ENCODE peak calls at places on chromosomes 11 and 22, in eight cellular contexts. Y is HFFc6, W is cardiac muscle cell, E is foreskin fibroblast, R is heart left ventricle, T is bronchial epithelial cell, B is PC-3, Z is RWPE2. Q is an unnamed sample.
A peak's percentile ranks its signal among the peaks of the same experiment; 100 is the strongest.

GRCh38 chr22:46081831-46082210 is 68.5 kb upstream of the PPARA start:
- DNase-seq in Y (no peak), W (no peak), E (no peak), R (no peak), T (no peak), B (no peak), Z (no peak), Q (no peak)

GRCh38 chr11:61805146-61805545 is 11.7 kb downstream of the FADS1 start:
- DNase-seq in Y (no peak), W (no peak), E (no peak), R (no peak), T (no peak), B (no peak), Z (no peak), Q (no peak)

GRCh38 chr22:41681616-41682015 is 7.1 kb downstream of the SNU13 start:
- DNase-seq in Y (no peak), W (no peak), E (no peak), R (no peak), T (no peak), B (no peak), Z (no peak), Q (no peak)

GRCh38 chr11:11662578-11662977 is 40.8 kb upstream of the GALNT18 start:
- DNase-seq in Y (no peak), W (no peak), E (no peak), R (no peak), T (no peak), B (no peak), Z (no peak), Q (no peak)

GRCh38 chr11:10858505-10859360 is 880 bp upstream of the ZBED5 start:
- DNase-seq in Y (peak; percentile 45), W (no peak), E (peak; percentile 71), R (peak; percentile 63), T (peak; percentile 29), B (peak; percentile 46), Z (peak; percentile 69), Q (no peak)

GRCh38 chr11:79437274-79437980 is 3.4 kb downstream of the TENM4 start:
- DNase-seq in Y (peak; percentile 46), W (peak; percentile 44), E (peak; percentile 84), R (peak; percentile 61), T (no peak), B (no peak), Z (peak; percentile 74), Q (no peak)

GRCh38 chr11:120230433-120231071 is 9.4 kb upstream of the POU2F3 start:
- DNase-seq in Y (no peak), W (no peak), E (no peak), R (no peak), T (no peak), B (no peak), Z (no peak), Q (no peak)

GRCh38 chr11:114137054-114137453 is 77.5 kb downstream of the ZBTB16 start:
- DNase-seq in Y (no peak), W (no peak), E (no peak), R (no peak), T (no peak), B (no peak), Z (no peak), Q (no peak)

GRCh38 chr11:94747136-94748110 is 20.7 kb upstream of the AMOTL1 start:
- DNase-seq in Y (peak; percentile 70), W (no peak), E (peak; percentile 54), R (no peak), T (peak; percentile 100), B (peak; percentile 99), Z (peak; percentile 78), Q (no peak)

GRCh38 chr11:134576721-134577171 is 164.7 kb upstream of the B3GAT1 start:
- DNase-seq in Y (no peak), W (no peak), E (no peak), R (no peak), T (no peak), B (no peak), Z (no peak), Q (no peak)

GRCh38 chr11:134575504-134576230 is 163.6 kb upstream of the B3GAT1 start:
- DNase-seq in Y (no peak), W (no peak), E (no peak), R (no peak), T (no peak), B (no peak), Z (no peak), Q (no peak)

GRCh38 chr11:134574947-134575346 is 162.9 kb upstream of the B3GAT1 start:
- DNase-seq in Y (no peak), W (no peak), E (no peak), R (no peak), T (no peak), B (no peak), Z (no peak), Q (no peak)

GRCh38 chr11:134577801-134578200 is 165.8 kb upstream of the B3GAT1 start:
- DNase-seq in Y (no peak), W (no peak), E (no peak), R (no peak), T (no peak), B (no peak), Z (no peak), Q (no peak)

DNA sequence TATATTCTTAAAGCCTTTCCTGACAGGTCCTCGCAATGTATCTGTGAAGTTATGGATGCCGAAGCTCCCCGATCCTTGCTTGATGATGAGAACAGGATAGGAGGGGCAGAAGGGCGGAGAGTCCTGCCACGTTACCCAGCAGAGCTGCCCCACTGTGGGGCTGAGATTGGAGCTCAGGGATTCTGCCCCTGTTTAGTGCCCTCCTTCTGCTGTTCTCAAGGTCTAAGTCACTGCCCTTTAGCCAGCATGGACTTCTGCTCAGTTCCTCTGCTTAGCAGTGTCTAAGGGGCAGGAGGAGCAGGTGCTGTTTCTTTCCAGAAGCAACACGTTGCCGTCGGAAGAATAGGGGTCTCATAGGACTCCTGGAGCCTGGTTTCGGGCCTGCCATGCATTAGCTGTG is 164.2 kb upstream of the B3GAT1 start:
- DNase-seq in Y (no peak), W (no peak), E (no peak), R (no peak), T (no peak), B (no peak), Z (no peak), Q (no peak)
- TF ChIP-seq CTCF in Y (no peak), W (no peak), E (no peak), R (no peak), T (no peak), B (no peak), Z (no peak), Q (no peak)

GRCh38 chr22:19786959-19787848 is 26.6 kb downstream of the TBX1 start:
- DNase-seq in Y (no peak), W (no peak), E (no peak), R (no peak), T (no peak), B (no peak), Z (peak; percentile 61), Q (no peak)
- TF ChIP-seq CTCF in Y (no peak), W (no peak), E (no peak), R (no peak), T (no peak), B (no peak), Z (no peak), Q (no peak)

GRCh38 chr11:82671451-82671850 is 62.2 kb downstream of the FAM181B start:
- DNase-seq in Y (no peak), W (no peak), E (no peak), R (no peak), T (peak; percentile 56), B (peak; percentile 69), Z (no peak), Q (no peak)

GRCh38 chr11:82675838-82676237 is 57.8 kb downstream of the FAM181B start:
- DNase-seq in Y (no peak), W (no peak), E (no peak), R (no peak), T (no peak), B (no peak), Z (no peak), Q (no peak)

GRCh38 chr11:82682003-82682751 is 51.5 kb downstream of the FAM181B start:
- DNase-seq in Y (peak; percentile 78), W (peak; percentile 83), E (peak; percentile 75), R (peak; percentile 12), T (peak; percentile 72), B (peak; percentile 92), Z (no peak), Q (peak; percentile 16)

GRCh38 chr11:82680252-82680651 is 53.4 kb downstream of the FAM181B start:
- DNase-seq in Y (peak; percentile 34), W (no peak), E (no peak), R (no peak), T (no peak), B (peak; percentile 94), Z (no peak), Q (no peak)

GRCh38 chr11:82676483-82677094 is 57.1 kb downstream of the FAM181B start:
- DNase-seq in Y (no peak), W (no peak), E (no peak), R (no peak), T (peak; percentile 8), B (peak; percentile 48), Z (no peak), Q (no peak)
- TF ChIP-seq CTCF in Y (peak; percentile 77), W (peak; percentile 38), E (peak; percentile 29), R (peak; percentile 16), T (peak; percentile 39), B (peak; percentile 77), Z (peak; percentile 74), Q (peak; percentile 49)

GRCh38 chr11:101974771-101975170 is 58.4 kb upstream of the ANGPTL5 start:
- DNase-seq in Y (no peak), W (no peak), E (no peak), R (no peak), T (no peak), B (no peak), Z (no peak), Q (no peak)

GRCh38 chr11:101975734-101976133 is 59.4 kb upstream of the ANGPTL5 start:
- DNase-seq in Y (no peak), W (no peak), E (no peak), R (no peak), T (no peak), B (no peak), Z (no peak), Q (no peak)

GRCh38 chr11:101974255-101974654 is 57.9 kb upstream of the ANGPTL5 start:
- DNase-seq in Y (peak; percentile 4), W (peak; percentile 25), E (peak; percentile 59), R (no peak), T (no peak), B (peak; percentile 52), Z (no peak), Q (no peak)
- TF ChIP-seq CTCF in Y (peak; percentile 56), W (peak; percentile 24), E (peak; percentile 23), R (no peak), T (no peak), B (peak; percentile 61), Z (peak; percentile 36), Q (peak; percentile 40)

DNA sequence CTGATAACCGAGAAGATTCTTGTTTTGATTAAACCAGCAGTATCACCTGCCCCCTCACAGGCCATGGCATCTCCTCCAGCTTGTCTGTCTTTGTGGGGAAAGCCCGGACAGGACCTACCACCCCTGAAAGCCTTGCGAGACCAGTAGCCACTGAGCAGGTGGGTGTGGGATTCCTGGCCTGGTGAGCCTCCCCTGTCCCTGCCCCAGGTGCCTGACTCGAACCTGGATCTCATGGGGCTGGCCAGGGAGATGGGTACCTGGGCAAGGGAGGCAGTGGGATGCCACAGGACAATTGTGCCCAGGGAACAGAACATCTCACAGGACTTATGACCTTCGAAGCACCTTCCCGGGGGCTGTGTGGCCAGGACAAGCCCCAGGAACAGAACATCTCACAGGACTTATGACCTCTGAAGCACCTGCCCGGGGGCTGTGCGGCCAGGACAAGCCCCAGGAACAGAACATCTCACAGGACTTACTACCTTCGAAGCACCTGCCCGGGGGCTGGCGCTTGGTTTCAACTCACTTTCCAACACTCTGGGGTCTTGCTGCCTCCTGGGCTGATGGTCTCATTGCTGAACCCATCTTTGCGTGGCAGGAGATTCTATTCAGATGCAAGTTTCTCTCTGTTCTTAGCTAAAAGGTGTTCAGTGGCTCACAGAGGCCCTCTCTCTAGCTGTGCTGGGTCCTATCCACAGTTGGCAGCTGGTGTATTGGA is 854.5 kb downstream of the BRD1 start:
- DNase-seq in Y (no peak), W (no peak), E (no peak), R (no peak), T (no peak), B (no peak), Z (no peak), Q (no peak)
- TF ChIP-seq CTCF in Y (no peak), W (no peak), E (no peak), R (no peak), T (no peak), B (no peak), Z (no peak), Q (no peak)

Q was measured in BJ.